ENCODE peak calls at places on chromosomes 13 and 19, in ten cellular contexts. Q is GM23338, V is endothelial cell of umbilical vein, C is suprapubic skin, B is breast epithelium, X is stomach, R is GM12891, U is GM12892, S is HL-60, Z is prostate gland. A is an unnamed sample.

GRCh38 chr19:32676186-32676894 is 692 bp downstream of the RGS9BP start:
- DNase-seq in Q (peak), V (peak), C (peak), B (no peak), X (peak), R (no peak), U (no peak), S (no peak), Z (no peak), A (peak)

GRCh38 chr13:24392972-24393371 is 83.6 kb downstream of the C1QTNF9 start:
- DNase-seq in Q (no peak), V (no peak), C (no peak), B (no peak), X (no peak), R (no peak), U (no peak), S (no peak), Z (no peak), A (no peak)

GRCh38 chr13:21031594-21031993 is 29.8 kb downstream of the LATS2 start:
- DNase-seq in Q (no peak), V (no peak), C (no peak), B (no peak), X (no peak), R (no peak), U (no peak), S (no peak), Z (no peak), A (no peak)

GRCh38 chr19:38093587-38093986 is 130.4 kb downstream of the DPF1 start:
- DNase-seq in Q (no peak), V (no peak), C (no peak), B (no peak), X (no peak), R (no peak), U (no peak), S (no peak), Z (no peak), A (no peak)

GRCh38 chr19:31501427-31502195 is 152.4 kb upstream of the TSHZ3 start:
- DNase-seq in Q (no peak), V (no peak), C (peak), B (no peak), X (no peak), R (no peak), U (no peak), S (no peak), Z (peak), A (no peak)

GRCh38 chr13:109669956-109670355 is 116.4 kb downstream of the IRS2 start:
- DNase-seq in Q (no peak), V (no peak), C (no peak), B (no peak), X (no peak), R (no peak), U (no peak), S (no peak), Z (no peak), A (no peak)

GRCh38 chr19:32123355-32123940 is 222.0 kb upstream of the ZNF507 start:
- DNase-seq in Q (no peak), V (no peak), C (no peak), B (no peak), X (no peak), R (no peak), U (no peak), S (no peak), Z (no peak), A (no peak)

GRCh38 chr19:48556163-48556562 is 4.2 kb downstream of the SULT2B1 start:
- DNase-seq in Q (peak), V (peak), C (no peak), B (no peak), X (no peak), R (no peak), U (no peak), S (no peak), Z (no peak), A (no peak)

GRCh38 chr19:16338470-16339360 is 14.1 kb downstream of the KLF2 start:
- DNase-seq in Q (peak), V (peak), C (no peak), B (peak), X (no peak), R (peak), U (peak), S (no peak), Z (no peak), A (peak)

GRCh38 chr13:43196750-43197149 is 173.4 kb downstream of the DNAJC15 start:
- DNase-seq in Q (no peak), V (no peak), C (no peak), B (no peak), X (no peak), R (no peak), U (no peak), S (no peak), Z (no peak), A (no peak)

GRCh38 chr13:90315061-90315460 is 1032.4 kb upstream of the MIR17HG start:
- DNase-seq in Q (peak), V (no peak), C (no peak), B (no peak), X (no peak), R (no peak), U (no peak), S (no peak), Z (no peak), A (no peak)

GRCh38 chr19:48969276-48970138 is 4.4 kb downstream of the FTL start:
- DNase-seq in Q (peak), V (no peak), C (no peak), B (no peak), X (no peak), R (no peak), U (no peak), S (no peak), Z (no peak), A (peak)

GRCh38 chr13:109789262-109789661 is 2.9 kb upstream of the IRS2 start:
- DNase-seq in Q (no peak), V (no peak), C (no peak), B (no peak), X (no peak), R (no peak), U (no peak), S (no peak), Z (no peak), A (no peak)

GRCh38 chr13:92842145-92842544 is 384.5 kb upstream of the GPC6 start:
- DNase-seq in Q (no peak), V (no peak), C (no peak), B (no peak), X (no peak), R (no peak), U (no peak), S (no peak), Z (no peak), A (no peak)

GRCh38 chr13:73168226-73168992 is 109.6 kb downstream of the KLF5 start:
- DNase-seq in Q (no peak), V (peak), C (no peak), B (no peak), X (no peak), R (no peak), U (no peak), S (no peak), Z (no peak), A (no peak)

GRCh38 chr13:85651440-85651839 is 147.8 kb downstream of the SLITRK6 start:
- DNase-seq in Q (no peak), V (no peak), C (no peak), B (no peak), X (no peak), R (no peak), U (no peak), S (no peak), Z (no peak), A (no peak)

GRCh38 chr13:45773236-45773635 is 71.1 kb downstream of the CBY2 start:
- DNase-seq in Q (no peak), V (no peak), C (no peak), B (no peak), X (no peak), R (no peak), U (no peak), S (no peak), Z (no peak), A (no peak)

GRCh38 chr19:40322271-40322610 is 26.0 kb downstream of the C19orf47 start:
- DNase-seq in Q (no peak), V (no peak), C (no peak), B (no peak), X (no peak), R (no peak), U (no peak), S (no peak), Z (no peak), A (no peak)

GRCh38 chr13:93786846-93787245 is 560.2 kb downstream of the GPC6 start:
- DNase-seq in Q (no peak), V (no peak), C (no peak), B (no peak), X (no peak), R (no peak), U (no peak), S (no peak), Z (no peak), A (no peak)

GRCh38 chr19:38653028-38653571 is 5.7 kb downstream of the ACTN4 start:
- DNase-seq in Q (no peak), V (peak), C (no peak), B (no peak), X (peak), R (no peak), U (no peak), S (no peak), Z (no peak), A (no peak)

GRCh38 chr19:4310247-4311121 is 6.1 kb downstream of the FSD1 start:
- DNase-seq in Q (peak), V (no peak), C (no peak), B (no peak), X (no peak), R (no peak), U (no peak), S (no peak), Z (no peak), A (no peak)

GRCh38 chr13:109163052-109163413 is 533.6 kb downstream of the MYO16 start:
- DNase-seq in Q (no peak), V (no peak), C (no peak), B (no peak), X (no peak), R (no peak), U (no peak), S (no peak), Z (no peak), A (no peak)

GRCh38 chr13:74406439-74406838 is 272.2 kb upstream of the KLF12 start:
- DNase-seq in Q (no peak), V (no peak), C (no peak), B (no peak), X (no peak), R (no peak), U (no peak), S (no peak), Z (no peak), A (no peak)

GRCh38 chr19:54329476-54330165 is 9.3 kb downstream of the LILRA4 start:
- DNase-seq in Q (no peak), V (no peak), C (no peak), B (no peak), X (no peak), R (no peak), U (no peak), S (no peak), Z (no peak), A (no peak)

GRCh38 chr13:89239361-89240127 is 1568.4 kb downstream of the SLITRK5 start:
- DNase-seq in Q (no peak), V (no peak), C (no peak), B (no peak), X (no peak), R (no peak), U (no peak), S (no peak), Z (no peak), A (no peak)

GRCh38 chr13:49304763-49305695 is 57.3 kb downstream of the CDADC1 start:
- DNase-seq in Q (no peak), V (no peak), C (no peak), B (no peak), X (no peak), R (no peak), U (no peak), S (no peak), Z (no peak), A (no peak)

GRCh38 chr13:27012482-27013197 is 159.0 kb downstream of the USP12 start:
- DNase-seq in Q (no peak), V (no peak), C (no peak), B (no peak), X (no peak), R (no peak), U (no peak), S (peak), Z (no peak), A (no peak)

GRCh38 chr13:30142502-30143211 is 164.7 kb downstream of the KATNAL1 start:
- DNase-seq in Q (peak), V (peak), C (peak), B (peak), X (no peak), R (no peak), U (no peak), S (no peak), Z (peak), A (no peak)

GRCh38 chr19:14375582-14376291 is 5.5 kb upstream of the ADGRE5 start:
- DNase-seq in Q (peak), V (peak), C (no peak), B (no peak), X (no peak), R (no peak), U (no peak), S (no peak), Z (no peak), A (peak)

GRCh38 chr13:23763328-23763727 is 125.9 kb downstream of the MIPEP start:
- DNase-seq in Q (no peak), V (no peak), C (no peak), B (no peak), X (no peak), R (no peak), U (no peak), S (no peak), Z (no peak), A (no peak)

GRCh38 chr19:32448026-32448425 is 42.5 kb downstream of the DPY19L3 start:
- DNase-seq in Q (no peak), V (no peak), C (no peak), B (no peak), X (no peak), R (no peak), U (no peak), S (no peak), Z (no peak), A (no peak)

GRCh38 chr19:40623403-40624239 is 22.5 kb downstream of the LTBP4 start:
- DNase-seq in Q (peak), V (no peak), C (no peak), B (no peak), X (no peak), R (no peak), U (no peak), S (no peak), Z (no peak), A (no peak)

GRCh38 chr13:101751488-101751887 is 299.0 kb downstream of the ITGBL1 start:
- DNase-seq in Q (peak), V (peak), C (no peak), B (no peak), X (no peak), R (no peak), U (no peak), S (no peak), Z (no peak), A (no peak)

GRCh38 chr13:104571161-104571889 is 1505.1 kb upstream of the SLC10A2 start:
- DNase-seq in Q (peak), V (peak), C (peak), B (peak), X (peak), R (no peak), U (no peak), S (no peak), Z (peak), A (peak)

GRCh38 chr13:113946409-113947181 is 27.3 kb downstream of the C13orf46 start:
- DNase-seq in Q (no peak), V (no peak), C (peak), B (no peak), X (no peak), R (no peak), U (no peak), S (no peak), Z (no peak), A (peak)

GRCh38 chr19:55691561-55692481 is 16.8 kb downstream of the EPN1 start:
- DNase-seq in Q (no peak), V (no peak), C (peak), B (no peak), X (no peak), R (no peak), U (no peak), S (no peak), Z (no peak), A (peak)

GRCh38 chr19:42273407-42274064 is 4.5 kb downstream of the CIC start:
- DNase-seq in Q (no peak), V (no peak), C (peak), B (no peak), X (no peak), R (no peak), U (no peak), S (no peak), Z (no peak), A (peak)

GRCh38 chr19:53254451-53255341 is at the start of gene ZNF677:
- DNase-seq in Q (peak), V (peak), C (peak), B (peak), X (peak), R (peak), U (no peak), S (peak), Z (peak), A (peak)

DNA sequence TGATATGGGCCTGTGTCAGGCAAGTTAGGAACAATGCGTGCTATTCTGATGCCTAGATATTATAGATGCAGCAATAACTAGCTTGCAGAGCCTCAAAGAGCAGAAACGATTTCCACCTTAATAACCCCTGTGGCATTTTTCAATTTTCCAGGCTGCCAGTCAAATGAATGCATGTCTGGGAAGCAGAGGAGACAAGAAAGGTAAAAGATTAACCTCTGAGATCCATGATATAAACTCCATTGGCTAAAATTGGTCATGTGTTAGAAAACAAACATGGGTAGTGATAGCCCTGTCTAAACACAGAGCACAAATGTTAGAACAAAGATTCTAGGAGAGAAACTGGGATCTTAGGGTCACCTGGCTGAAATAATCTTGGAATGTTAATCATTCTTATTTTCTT is 811.1 kb downstream of the DIAPH3 start:
- DNase-seq in Q (no peak), V (no peak), C (no peak), B (no peak), X (no peak), R (no peak), U (no peak), S (no peak), Z (no peak), A (no peak)
- TF ChIP-seq POLR2AphosphoS5 in Q (no peak), V (no peak), C (no peak), B (no peak), X (no peak), R (no peak), U (no peak), S (no peak), Z (no peak), A (no peak)

GRCh38 chr19:5826531-5827341 is 12.8 kb downstream of the FUT6 start:
- DNase-seq in Q (peak), V (no peak), C (peak), B (peak), X (peak), R (no peak), U (no peak), S (peak), Z (peak), A (peak)

GRCh38 chr19:5828661-5829566 is 10.6 kb downstream of the FUT6 start:
- DNase-seq in Q (peak), V (peak), C (no peak), B (no peak), X (peak), R (no peak), U (peak), S (no peak), Z (no peak), A (no peak)

GRCh38 chr19:5827342-5827890 is 12.1 kb downstream of the FUT6 start:
- DNase-seq in Q (no peak), V (no peak), C (no peak), B (no peak), X (no peak), R (no peak), U (no peak), S (no peak), Z (no peak), A (no peak)

GRCh38 chr19:5829567-5830315 is 9.8 kb downstream of the FUT6 start:
- DNase-seq in Q (no peak), V (no peak), C (no peak), B (no peak), X (no peak), R (no peak), U (no peak), S (no peak), Z (no peak), A (no peak)

GRCh38 chr19:5827891-5828660 is 11.4 kb downstream of the FUT6 start:
- DNase-seq in Q (peak), V (peak), C (peak), B (peak), X (peak), R (peak), U (peak), S (peak), Z (peak), A (peak)
- TF ChIP-seq POLR2AphosphoS5 in Q (peak), V (peak), C (no peak), B (peak), X (peak), R (peak), U (peak), S (peak), Z (peak), A (peak)

GRCh38 chr19:2038284-2039081 is 12.6 kb downstream of the MKNK2 start:
- DNase-seq in Q (no peak), V (no peak), C (peak), B (no peak), X (no peak), R (no peak), U (no peak), S (no peak), Z (peak), A (peak)
- TF ChIP-seq POLR2AphosphoS5 in Q (no peak), V (no peak), C (no peak), B (no peak), X (no peak), R (peak), U (no peak), S (no peak), Z (no peak), A (peak)

GRCh38 chr19:35516310-35516709 is 2.9 kb upstream of the DMKN start:
- DNase-seq in Q (no peak), V (no peak), C (no peak), B (no peak), X (no peak), R (no peak), U (no peak), S (no peak), Z (no peak), A (no peak)
- TF ChIP-seq POLR2AphosphoS5 in Q (no peak), V (no peak), C (no peak), B (no peak), X (no peak), R (no peak), U (no peak), S (no peak), Z (no peak), A (no peak)